ENCODE peak calls at places on chromosome 17, in eight cellular contexts. F, C, U, T, G, A, B and Q are unnamed samples.

GRCh38 chr17:17748179-17748578 is 66.9 kb downstream of the RAI1 start:
- DNase-seq in F (no peak), C (no peak), B (no peak), A (no peak), G (no peak), T (no peak), U (no peak), Q (no peak)

GRCh38 chr17:27386206-27387075 is 69.8 kb upstream of the KSR1 start:
- DNase-seq in A (no peak), B (no peak), T (no peak), F (no peak), C (no peak), U (no peak), G (no peak), Q (no peak)

GRCh38 chr17:4789951-4790704 is 1.4 kb downstream of the GLTPD2 start:
- DNase-seq in C (peak; percentile 89), G (peak; percentile 93), B (peak; percentile 36), F (peak; percentile 90), T (peak; percentile 69), A (peak; percentile 90), U (peak; percentile 80), Q (peak; percentile 98)

GRCh38 chr17:66270106-66270505 is 32.3 kb upstream of the PRKCA start:
- DNase-seq in A (no peak), F (no peak), U (no peak), B (no peak), T (no peak), G (no peak), C (no peak), Q (no peak)

GRCh38 chr17:41580244-41580575 is 6.5 kb downstream of the KRT14 start:
- DNase-seq in G (no peak), U (no peak), F (no peak), A (no peak), T (no peak), B (no peak), C (no peak), Q (no peak)

GRCh38 chr17:62126292-62126691 is 61.2 kb upstream of the MED13 start:
- DNase-seq in A (no peak), G (no peak), F (no peak), B (no peak), C (no peak), T (no peak), U (no peak), Q (no peak)

GRCh38 chr17:81365601-81366585 is 29.4 kb upstream of the BAHCC1 start:
- DNase-seq in F (peak; percentile 86), T (no peak), U (peak; percentile 89), G (peak; percentile 72), C (peak; percentile 94), A (peak; percentile 95), B (no peak), Q (no peak)

GRCh38 chr17:42484304-42484703 is 25.6 kb downstream of the ATP6V0A1 start:
- DNase-seq in C (no peak), F (peak; percentile 29), U (no peak), B (no peak), A (no peak), T (no peak), G (no peak), Q (no peak)

GRCh38 chr17:72169823-72170222 is 49.0 kb downstream of the SOX9 start:
- DNase-seq in B (no peak), G (no peak), C (no peak), A (no peak), T (no peak), U (no peak), F (no peak), Q (no peak)

GRCh38 chr17:16444258-16444886 is 29.0 kb downstream of the TRPV2 start:
- DNase-seq in A (peak; percentile 34), C (peak; percentile 13), G (no peak), F (peak; percentile 19), B (no peak), T (no peak), U (no peak), Q (peak; percentile 43)

GRCh38 chr17:561118-561517 is 153.5 kb downstream of the VPS53 start:
- DNase-seq in A (no peak), C (peak; percentile 88), U (no peak), T (peak; percentile 36), G (peak; percentile 41), B (no peak), F (peak; percentile 35), Q (peak; percentile 75)

GRCh38 chr17:45905812-45906211 is 11.5 kb downstream of the MAPT start:
- DNase-seq in F (no peak), C (no peak), U (no peak), G (no peak), B (no peak), T (no peak), A (no peak), Q (no peak)

GRCh38 chr17:18246880-18247612 is 11.5 kb downstream of the FLII start:
- DNase-seq in G (peak; percentile 32), T (no peak), C (peak; percentile 33), F (peak; percentile 47), A (peak; percentile 95), B (no peak), U (peak; percentile 86), Q (peak; percentile 44)

GRCh38 chr17:7478276-7479138 is 924 bp downstream of the ZBTB4 start:
- DNase-seq in T (no peak), U (peak; percentile 52), C (peak; percentile 27), F (peak; percentile 43), A (peak; percentile 55), B (no peak), G (peak; percentile 55), Q (peak; percentile 41)

GRCh38 chr17:70780031-70780430 is 610.7 kb downstream of the KCNJ2 start:
- DNase-seq in B (no peak), U (no peak), F (peak; percentile 37), T (no peak), A (no peak), C (peak; percentile 72), G (no peak), Q (peak; percentile 6)

GRCh38 chr17:58002558-58002957 is 4.5 kb downstream of the SRSF1 start:
- DNase-seq in A (no peak), T (no peak), C (no peak), F (no peak), G (no peak), U (no peak), B (no peak), Q (no peak)

GRCh38 chr17:48456584-48456983 is 26.6 kb upstream of the SKAP1 start:
- DNase-seq in G (no peak), F (no peak), C (no peak), A (no peak), T (no peak), B (no peak), U (no peak), Q (no peak)

GRCh38 chr17:78896834-78897638 is 6.0 kb downstream of the CEP295NL start:
- DNase-seq in F (no peak), C (no peak), T (no peak), B (no peak), U (no peak), G (no peak), A (no peak), Q (peak; percentile 57)

GRCh38 chr17:51354908-51355307 is 94.6 kb downstream of the UTP18 start:
- DNase-seq in C (no peak), B (no peak), F (no peak), U (no peak), G (no peak), T (no peak), A (no peak), Q (no peak)

GRCh38 chr17:9230346-9230745 is 209.0 kb downstream of the NTN1 start:
- DNase-seq in F (no peak), U (no peak), C (peak; percentile 44), T (no peak), B (no peak), A (no peak), G (peak; percentile 39), Q (peak; percentile 86)

GRCh38 chr17:6497496-6498221 is 53.4 kb downstream of the PIMREG start:
- DNase-seq in A (no peak), T (no peak), F (no peak), B (no peak), U (no peak), C (no peak), G (no peak), Q (no peak)

GRCh38 chr17:42039794-42040763 is 10.3 kb downstream of the C17orf113 start:
- DNase-seq in F (peak; percentile 22), T (no peak), B (no peak), C (peak; percentile 10), U (no peak), G (no peak), A (no peak), Q (no peak)

GRCh38 chr17:56595831-56596740 is 2.6 kb downstream of the NOG start:
- DNase-seq in C (no peak), F (no peak), G (no peak), A (no peak), U (no peak), B (no peak), T (no peak), Q (no peak)
- H3K4me3 ChIP-seq in C (peak overlapping the region; percentile 27), F (peak overlapping the region; percentile 67), G (no peak overlapping the region), A (peak overlapping the region; percentile 34), U (no peak overlapping the region), B (peak overlapping the region; percentile 16), T (peak overlapping the region; percentile 41), Q (no peak overlapping the region)

GRCh38 chr17:37231882-37232281 is 143.9 kb upstream of the C17orf78 start:
- DNase-seq in G (no peak), C (no peak), U (no peak), T (no peak), F (no peak), B (no peak), A (no peak), Q (no peak)
- TF ChIP-seq CTCF in G (no peak), C (no peak), U (no peak), T (no peak), F (no peak), B (no peak), A (no peak), Q (no peak)

DNA sequence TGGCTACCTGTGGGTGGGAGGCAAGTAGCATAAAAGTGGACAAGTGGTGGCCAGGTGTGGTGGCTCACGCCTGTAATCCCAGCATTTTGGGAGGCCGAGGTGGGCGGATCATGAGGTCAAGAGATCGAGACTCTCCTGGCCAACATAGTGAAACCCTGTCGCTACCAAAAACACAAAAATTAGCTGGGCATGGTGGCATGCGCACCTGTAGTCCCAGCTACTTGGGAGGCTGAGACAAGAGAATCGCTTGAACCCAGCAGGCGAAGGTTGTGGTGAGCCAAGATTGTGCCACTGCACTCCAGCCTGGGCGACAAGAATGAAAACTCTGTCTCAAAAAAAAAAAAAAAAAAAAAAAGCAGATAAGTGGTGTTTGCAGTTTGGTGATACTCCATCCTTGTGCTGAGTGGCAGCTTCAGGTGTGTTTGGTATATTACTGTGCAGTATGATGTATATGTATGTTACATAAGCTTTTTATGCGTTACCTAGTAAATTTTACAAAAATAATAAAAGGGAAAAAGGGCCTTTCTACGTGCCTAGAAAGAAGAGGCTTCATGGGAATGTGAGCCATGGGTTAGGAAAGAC is 856 bp downstream of the ICAM2 start:
- DNase-seq in F (no peak), B (no peak), C (no peak), U (no peak), G (no peak), T (no peak), A (no peak), Q (no peak)
- H3K4me3 ChIP-seq in F (no peak overlapping the region), B (no peak overlapping the region), C (no peak overlapping the region), U (peak overlapping the region; percentile 23), G (no peak overlapping the region), T (no peak overlapping the region), A (peak overlapping the region; percentile 40), Q (no peak overlapping the region)

DNA sequence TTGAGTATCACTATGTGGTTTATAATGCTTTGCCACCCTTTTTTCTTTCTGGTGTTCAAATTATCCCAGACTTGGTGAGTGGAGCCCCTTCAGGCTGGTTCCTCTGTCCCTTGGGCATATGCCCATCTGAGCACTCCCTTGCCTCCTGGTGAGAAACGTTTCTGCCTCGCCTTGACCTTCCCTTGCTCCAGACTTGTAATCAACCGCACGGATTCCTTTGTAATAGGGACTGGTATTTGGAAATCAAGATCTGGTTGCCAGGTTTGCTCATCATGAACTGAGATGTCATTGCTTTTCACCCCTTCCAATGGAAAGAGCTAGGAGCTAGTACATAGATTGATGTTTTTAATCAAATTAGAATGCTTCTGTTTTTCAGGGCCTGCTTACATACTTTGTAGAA is 43.7 kb downstream of the SEC14L1 start:
- DNase-seq in C (peak; percentile 75), A (no peak), B (no peak), T (no peak), G (no peak), U (no peak), F (peak; percentile 39), Q (peak; percentile 74)
- TF ChIP-seq CTCF in C (no peak), A (no peak), B (no peak), T (no peak), G (no peak), U (no peak), F (no peak), Q (no peak)